ENCODE peak calls at places on chromosome 14, in nine cellular contexts. J is transverse colon, N is HCT116, I is A549, H is ovary, R is stomach, F is body of pancreas, P is right lobe of liver, U is IMR-90. T is an unnamed sample.

GRCh38 chr14:91934554-91935285 is 12.8 kb downstream of the FBLN5 start:
- DNase-seq in N (no peak), P (no peak), J (no peak), I (no peak), H (no peak), U (no peak), F (peak), R (no peak), T (no peak)

GRCh38 chr14:99676657-99677056 is 7.4 kb upstream of the CYP46A1 start:
- DNase-seq in P (no peak), U (no peak), N (no peak), J (no peak), R (no peak), F (no peak), I (no peak), H (no peak), T (no peak)

GRCh38 chr14:42523656-42524055 is 917.0 kb downstream of the LRFN5 start:
- DNase-seq in J (no peak), F (no peak), N (no peak), I (no peak), H (no peak), U (no peak), P (no peak), R (no peak), T (no peak)

GRCh38 chr14:103735815-103736545 is 20.4 kb downstream of the ZFYVE21 start:
- DNase-seq in N (no peak), P (no peak), I (no peak), H (no peak), J (no peak), R (no peak), U (no peak), F (no peak), T (no peak)

GRCh38 chr14:92690171-92691011 is 58.0 kb downstream of the LGMN start:
- DNase-seq in I (peak), P (no peak), J (peak), H (no peak), N (peak), U (peak), F (peak), R (peak), T (peak)

GRCh38 chr14:74333909-74334308 is 14.4 kb upstream of the VRTN start:
- DNase-seq in U (peak), H (no peak), I (no peak), P (no peak), N (no peak), F (no peak), R (no peak), J (no peak), T (no peak)

GRCh38 chr14:78644824-78645559 is 474.8 kb downstream of the NRXN3 start:
- DNase-seq in P (no peak), H (no peak), U (no peak), R (no peak), F (no peak), N (no peak), I (no peak), J (no peak), T (no peak)

GRCh38 chr14:69877492-69877891 is 1.7 kb upstream of the SMOC1 start:
- DNase-seq in F (peak), R (no peak), J (no peak), U (peak), H (no peak), I (no peak), P (no peak), N (peak), T (no peak)

GRCh38 chr14:34937442-34937841 is 45.4 kb upstream of the SRP54 start:
- DNase-seq in F (no peak), J (no peak), I (no peak), H (no peak), P (no peak), R (no peak), U (no peak), N (no peak), T (no peak)

GRCh38 chr14:70094106-70094505 is 94.6 kb downstream of the SLC8A3 start:
- DNase-seq in J (no peak), H (no peak), N (no peak), F (no peak), P (no peak), R (no peak), U (no peak), I (no peak), T (no peak)

GRCh38 chr14:92986254-92987147 is 63.6 kb downstream of the CHGA start:
- DNase-seq in P (peak), J (no peak), R (peak), I (peak), N (no peak), F (peak), H (peak), U (peak), T (no peak)

GRCh38 chr14:71720978-71721624 is 211.1 kb upstream of the RGS6 start:
- DNase-seq in I (peak), U (peak), R (no peak), F (peak), H (no peak), N (peak), J (peak), P (no peak), T (peak)

GRCh38 chr14:73850940-73851339 is 691 bp upstream of the PTGR2 start:
- DNase-seq in R (no peak), I (no peak), U (no peak), N (no peak), F (no peak), H (no peak), J (no peak), P (no peak), T (no peak)

GRCh38 chr14:58026219-58026618 is 125.8 kb downstream of the ARMH4 start:
- DNase-seq in H (no peak), F (no peak), J (no peak), P (no peak), U (no peak), R (no peak), N (no peak), I (no peak), T (no peak)

GRCh38 chr14:75577090-75577489 is 1.3 kb upstream of the FLVCR2 start:
- DNase-seq in H (no peak), U (no peak), P (no peak), N (no peak), I (no peak), F (no peak), J (no peak), R (no peak), T (no peak)

GRCh38 chr14:75578786-75579781 is 664 bp downstream of the FLVCR2 start:
- DNase-seq in U (peak), F (peak), I (peak), N (no peak), H (peak), J (peak), P (peak), R (no peak), T (peak)

GRCh38 chr14:75578099-75578785 is at the start of gene FLVCR2:
- DNase-seq in I (peak), N (no peak), P (peak), R (peak), J (peak), H (peak), U (peak), F (peak), T (peak)

GRCh38 chr14:75577724-75578098 is 709 bp upstream of the FLVCR2 start:
- DNase-seq in H (peak), U (peak), F (peak), R (peak), P (peak), N (peak), J (peak), I (peak), T (peak)

DNA sequence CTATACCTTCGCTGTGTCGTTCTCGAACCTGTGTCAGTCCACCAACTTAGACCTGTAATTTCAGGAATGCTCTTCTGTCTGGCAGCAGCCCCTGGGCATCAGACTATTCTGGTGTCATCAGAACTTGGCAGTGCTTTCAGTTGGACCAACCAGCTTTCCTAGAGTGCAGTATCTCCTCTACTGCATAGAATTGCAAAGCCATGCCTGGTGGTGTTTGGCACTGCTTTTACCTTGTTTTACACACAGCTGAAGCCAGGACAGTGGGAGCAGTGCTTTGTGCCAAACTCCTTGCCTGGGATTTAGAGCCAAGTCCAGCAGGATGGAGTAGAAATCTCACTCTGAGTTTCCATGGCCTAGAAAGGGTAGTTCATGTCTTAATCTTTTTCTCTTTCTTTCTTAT is 1.5 kb downstream of the FLVCR2 start:
- DNase-seq in I (no peak), P (no peak), H (no peak), J (no peak), U (no peak), N (no peak), R (no peak), F (no peak), T (no peak)
- H3K4me3 ChIP-seq in I (peak), P (peak), H (no peak), J (peak), U (no peak), N (no peak), R (peak), F (no peak), T (peak)

DNA sequence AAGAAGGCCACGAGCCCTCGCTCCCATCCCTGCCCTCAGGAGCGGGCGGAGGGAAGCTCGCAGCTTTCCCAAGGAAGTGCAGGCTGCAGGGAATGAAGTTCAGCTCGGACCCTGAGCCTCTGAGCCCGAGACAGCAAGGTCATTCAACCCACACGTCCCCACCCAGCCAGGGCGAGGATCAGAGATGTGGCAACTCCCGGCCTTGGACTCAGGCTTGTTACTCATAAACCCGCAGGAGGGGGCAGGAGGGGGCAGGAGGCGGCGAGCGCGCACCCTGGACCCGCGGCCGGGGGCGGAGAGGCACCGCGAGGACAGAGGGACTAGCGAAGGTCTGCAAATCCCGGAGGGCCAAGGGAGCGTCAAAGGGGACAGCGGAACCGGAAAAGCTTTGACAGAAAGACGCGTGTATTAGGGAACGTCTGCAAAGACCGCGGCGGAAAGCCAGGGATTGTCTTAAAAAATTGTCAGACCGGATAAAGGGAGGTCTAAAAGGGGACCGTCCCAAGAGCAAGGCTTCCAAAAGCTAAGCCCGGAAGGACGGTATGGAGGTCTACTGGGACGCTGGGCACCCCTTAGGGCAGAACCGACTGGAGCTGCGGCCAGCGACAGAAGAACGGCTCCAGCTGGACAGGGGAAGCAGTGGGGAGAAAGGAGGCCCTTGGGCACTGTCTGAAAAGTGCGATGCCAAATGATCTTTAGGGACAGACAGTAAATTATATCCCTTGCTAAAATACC is 609 bp upstream of the DCAF11 start:
- DNase-seq in J (peak), U (peak), H (peak), P (peak), N (peak), F (peak), R (peak), I (peak), T (peak)
- TF ChIP-seq POLR2A in J (peak), U (peak), H (peak), P (peak), N (peak), F (peak), R (no peak), I (peak), T (peak)

DNA sequence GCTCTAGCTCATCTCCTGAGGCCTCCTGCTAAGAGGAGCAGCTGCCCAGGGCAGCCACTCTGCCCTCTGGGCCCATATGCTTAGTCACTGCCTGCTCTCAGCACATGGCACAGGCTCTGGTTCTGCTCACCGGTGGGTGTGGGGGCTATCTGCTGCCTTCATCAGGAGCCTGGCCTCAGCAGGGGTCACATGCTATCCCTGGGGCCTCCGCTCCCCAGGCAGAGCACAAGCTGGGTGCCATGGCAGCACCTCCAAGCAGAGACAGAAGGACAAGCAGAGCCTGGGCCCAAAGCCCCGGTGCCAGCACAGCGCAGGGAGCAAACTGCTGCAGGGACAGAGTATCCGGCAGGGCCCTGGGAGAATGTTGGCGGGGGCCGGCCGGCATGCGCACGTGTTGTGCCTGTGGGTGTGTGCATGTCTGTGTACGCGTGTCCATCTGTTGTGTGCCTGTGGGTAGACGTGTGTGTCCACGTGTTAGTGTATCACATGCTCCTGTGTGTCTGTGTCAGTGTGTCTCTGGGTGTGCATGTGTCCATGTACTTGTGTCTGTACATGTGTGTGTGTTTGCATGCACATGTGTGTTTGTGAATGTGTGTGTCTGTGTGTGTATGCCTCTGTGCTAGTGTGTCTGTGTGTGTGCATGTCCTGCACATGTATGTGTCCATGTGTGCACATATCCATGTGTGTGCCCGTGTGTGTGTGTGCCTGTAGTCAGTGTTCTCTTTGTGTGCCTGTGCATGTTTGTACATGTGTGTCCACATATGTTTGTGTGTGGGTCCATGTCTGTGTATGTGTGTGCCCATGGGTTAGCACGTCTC is 326.9 kb downstream of the TMEM121 start:
- DNase-seq in I (no peak), J (peak), P (no peak), F (no peak), U (no peak), N (no peak), H (no peak), R (no peak), T (peak)
- H3K4me3 ChIP-seq in I (no peak), J (no peak), P (no peak), F (no peak), U (no peak), N (no peak), H (no peak), R (no peak), T (no peak)

GRCh38 chr14:68547305-68548193 is 245.3 kb downstream of the ZFP36L1 start:
- DNase-seq in R (peak), P (no peak), I (peak), N (peak), F (peak), J (peak), H (peak), U (peak), T (peak)
- TF ChIP-seq POLR2A in R (no peak), P (no peak), I (no peak), N (no peak), F (no peak), J (no peak), H (peak), U (peak), T (no peak)

GRCh38 chr14:96961895-96962294 is 164.7 kb downstream of the VRK1 start:
- DNase-seq in N (no peak), R (no peak), P (no peak), H (no peak), U (no peak), J (no peak), F (no peak), I (no peak), T (no peak)
- H3K4me3 ChIP-seq in N (no peak), R (no peak), P (no peak), H (no peak), U (no peak), J (no peak), F (no peak), I (no peak), T (no peak)

GRCh38 chr14:20997564-20997963 is 1.5 kb upstream of the SLC39A2 start:
- DNase-seq in J (no peak), P (no peak), N (no peak), R (no peak), H (no peak), U (no peak), I (no peak), F (no peak), T (no peak)
- TF ChIP-seq POLR2A in J (no peak), P (no peak), N (no peak), R (no peak), H (no peak), U (no peak), I (no peak), F (no peak), T (no peak)